ENCODE peak calls at places on chromosomes 11 and 22, in four cellular contexts. P, O, A and H are unnamed samples.

GRCh38 chr11:110200241-110200640 is 96.2 kb downstream of the RDX start:
- DNase-seq in O (peak; percentile 87), A (no peak), P (no peak), H (no peak)

GRCh38 chr11:93895106-93895862 is 44.9 kb upstream of the VSTM5 start:
- DNase-seq in O (peak; percentile 70), A (peak; percentile 42), P (peak; percentile 74), H (peak; percentile 42)

GRCh38 chr22:25745341-25746011 is 3.5 kb downstream of the MYO18B start:
- DNase-seq in P (no peak), O (peak; percentile 96), A (no peak), H (no peak)

GRCh38 chr11:19982761-19983495 is 177.3 kb downstream of the DBX1 start:
- DNase-seq in P (no peak), A (no peak), O (peak; percentile 81), H (no peak)

GRCh38 chr11:134480129-134480652 is 68.1 kb upstream of the B3GAT1 start:
- DNase-seq in O (no peak), A (no peak), P (no peak), H (no peak)

GRCh38 chr22:29309332-29310064 is 3.0 kb downstream of the GAS2L1 start:
- DNase-seq in P (no peak), O (peak; percentile 23), A (no peak), H (no peak)

GRCh38 chr11:102802341-102802740 is 4.4 kb upstream of the MMP1 start:
- DNase-seq in P (no peak), A (no peak), O (peak; percentile 48), H (no peak)

GRCh38 chr22:31753005-31753633 is 700 bp upstream of the DEPDC5 start:
- DNase-seq in O (no peak), A (no peak), P (no peak), H (no peak)

GRCh38 chr11:66557733-66558326 is 10.6 kb downstream of the CTSF start:
- DNase-seq in P (no peak), O (no peak), A (no peak), H (no peak)

GRCh38 chr11:68009391-68010000 is 631 bp upstream of the ALDH3B1 start:
- DNase-seq in P (no peak), A (no peak), O (peak; percentile 86), H (no peak)

GRCh38 chr11:118663381-118663780 is 16.1 kb downstream of the TREH start:
- DNase-seq in P (no peak), A (no peak), O (no peak), H (no peak)

GRCh38 chr11:25529572-25529971 is 802.4 kb upstream of the ANO3 start:
- DNase-seq in A (no peak), P (no peak), O (no peak), H (no peak)